ENCODE peak calls at places on chromosomes 1 and 21, in five cellular contexts. One of them, this sample, is unnamed.

GRCh38 chr1:12424150-12424549 is 193.9 kb downstream of the DHRS3 start:
- DNase-seq in PC-3: peak; percentile 61
- DNase-seq in Karpas-422: no peak
- DNase-seq in K562: no peak
- DNase-seq in HCT116: no peak
- DNase-seq in this sample: peak; percentile 77

GRCh38 chr1:49052102-49052501 is 275.4 kb upstream of the BEND5 start:
- DNase-seq in K562: no peak
- DNase-seq in Karpas-422: no peak
- DNase-seq in HCT116: no peak
- DNase-seq in PC-3: no peak
- DNase-seq in this sample: no peak

GRCh38 chr1:160453443-160453842 is 53.1 kb downstream of the VANGL2 start:
- DNase-seq in Karpas-422: no peak
- DNase-seq in PC-3: no peak
- DNase-seq in K562: no peak
- DNase-seq in HCT116: no peak
- DNase-seq in this sample: no peak

GRCh38 chr21:35266546-35266945 is 217.4 kb upstream of the RUNX1 start:
- DNase-seq in Karpas-422: no peak
- DNase-seq in PC-3: no peak
- DNase-seq in K562: no peak
- DNase-seq in HCT116: no peak
- DNase-seq in this sample: no peak

GRCh38 chr21:22711636-22712035 is 1713.4 kb downstream of the NCAM2 start:
- DNase-seq in HCT116: no peak
- DNase-seq in PC-3: peak; percentile 14
- DNase-seq in Karpas-422: no peak
- DNase-seq in K562: no peak
- DNase-seq in this sample: no peak

GRCh38 chr1:182348916-182349747 is 42.5 kb downstream of the GLUL start:
- DNase-seq in K562: no peak
- DNase-seq in Karpas-422: peak; percentile 42
- DNase-seq in PC-3: no peak
- DNase-seq in HCT116: no peak
- DNase-seq in this sample: peak; percentile 87

GRCh38 chr1:181185461-181185860 is 97.0 kb downstream of the IER5 start:
- DNase-seq in HCT116: no peak
- DNase-seq in PC-3: no peak
- DNase-seq in K562: no peak
- DNase-seq in Karpas-422: no peak
- DNase-seq in this sample: no peak

GRCh38 chr1:234877761-234878160 is 250.9 kb downstream of the TOMM20 start:
- DNase-seq in K562: no peak
- DNase-seq in Karpas-422: no peak
- DNase-seq in PC-3: no peak
- DNase-seq in HCT116: no peak
- DNase-seq in this sample: no peak

GRCh38 chr1:40411294-40411693 is 37.8 kb downstream of the SMAP2 start:
- DNase-seq in K562: no peak
- DNase-seq in HCT116: no peak
- DNase-seq in Karpas-422: no peak
- DNase-seq in PC-3: no peak
- DNase-seq in this sample: no peak

GRCh38 chr1:198155253-198155652 is 1.5 kb upstream of the NEK7 start:
- DNase-seq in K562: no peak
- DNase-seq in Karpas-422: no peak
- DNase-seq in HCT116: peak; percentile 28
- DNase-seq in PC-3: peak; percentile 84
- DNase-seq in this sample: peak; percentile 82

GRCh38 chr1:235588916-235589515 is 60.6 kb downstream of the GNG4 start:
- DNase-seq in HCT116: no peak
- DNase-seq in PC-3: peak; percentile 54
- DNase-seq in K562: no peak
- DNase-seq in Karpas-422: no peak
- DNase-seq in this sample: peak; percentile 21

GRCh38 chr1:78136672-78137071 is 90.9 kb downstream of the GIPC2 start:
- DNase-seq in K562: no peak
- DNase-seq in HCT116: no peak
- DNase-seq in PC-3: no peak
- DNase-seq in Karpas-422: no peak
- DNase-seq in this sample: no peak

GRCh38 chr1:153313288-153313687 is 536 bp upstream of the PGLYRP3 start:
- DNase-seq in PC-3: no peak
- DNase-seq in K562: no peak
- DNase-seq in Karpas-422: no peak
- DNase-seq in HCT116: no peak
- DNase-seq in this sample: no peak

GRCh38 chr1:152533327-152533938 is 19.2 kb downstream of the CRCT1 start:
- DNase-seq in HCT116: peak; percentile 56
- DNase-seq in K562: peak; percentile 55
- DNase-seq in Karpas-422: peak; percentile 77
- DNase-seq in PC-3: peak; percentile 87
- DNase-seq in this sample: peak; percentile 11

GRCh38 chr1:202811296-202812175 is 782 bp downstream of the PCAT6 start:
- DNase-seq in PC-3: no peak
- DNase-seq in HCT116: no peak
- DNase-seq in Karpas-422: no peak
- DNase-seq in K562: peak; percentile 50
- DNase-seq in this sample: peak; percentile 54

GRCh38 chr1:203202431-203203245 is 16.1 kb upstream of the CHI3L1 start:
- DNase-seq in K562: no peak
- DNase-seq in PC-3: no peak
- DNase-seq in HCT116: no peak
- DNase-seq in Karpas-422: no peak
- DNase-seq in this sample: peak; percentile 93

GRCh38 chr1:88973520-88974137 is 18.8 kb downstream of the KYAT3 start:
- DNase-seq in Karpas-422: peak; percentile 84
- DNase-seq in PC-3: peak; percentile 71
- DNase-seq in K562: peak; percentile 24
- DNase-seq in HCT116: peak; percentile 33
- DNase-seq in this sample: peak; percentile 72

GRCh38 chr1:166956057-166956850 is 19.1 kb downstream of the ILDR2 start:
- DNase-seq in K562: no peak
- DNase-seq in HCT116: no peak
- DNase-seq in PC-3: no peak
- DNase-seq in Karpas-422: no peak
- DNase-seq in this sample: no peak

GRCh38 chr1:115466433-115466832 is 128.4 kb upstream of the NGF start:
- DNase-seq in PC-3: no peak
- DNase-seq in Karpas-422: no peak
- DNase-seq in K562: no peak
- DNase-seq in HCT116: no peak
- DNase-seq in this sample: no peak

GRCh38 chr1:33653226-33653625 is 180.8 kb downstream of the ZSCAN20 start:
- DNase-seq in PC-3: no peak
- DNase-seq in K562: no peak
- DNase-seq in HCT116: no peak
- DNase-seq in Karpas-422: no peak
- DNase-seq in this sample: no peak

GRCh38 chr1:89271616-89272015 is 1.0 kb downstream of the GBP5 start:
- DNase-seq in HCT116: no peak
- DNase-seq in Karpas-422: no peak
- DNase-seq in PC-3: peak; percentile 52
- DNase-seq in K562: no peak
- DNase-seq in this sample: peak; percentile 89

GRCh38 chr1:197441990-197442389 is 173.9 kb downstream of the CRB1 start:
- DNase-seq in Karpas-422: no peak
- DNase-seq in HCT116: no peak
- DNase-seq in K562: no peak
- DNase-seq in PC-3: no peak
- DNase-seq in this sample: no peak

DNA sequence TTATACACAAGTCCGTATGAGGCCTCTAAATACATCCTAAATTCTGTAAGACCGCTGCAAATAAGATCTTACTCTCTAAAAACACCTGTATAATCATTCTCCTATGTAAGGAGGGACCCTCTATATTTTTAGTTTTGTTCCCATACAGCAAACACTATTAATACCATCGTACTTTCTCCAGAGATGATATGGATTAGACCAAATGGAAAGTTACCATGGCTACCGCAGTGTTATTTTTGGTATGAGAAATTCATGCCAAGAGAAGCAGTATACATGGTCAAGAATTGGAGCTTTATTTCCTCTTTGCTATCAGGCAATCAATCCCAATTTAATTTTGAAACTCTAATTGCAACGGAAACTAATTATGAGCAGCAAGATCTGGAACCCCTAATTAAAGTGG is 70.0 kb downstream of the BCAR3 start:
- DNase-seq in Karpas-422: no peak
- DNase-seq in HCT116: no peak
- DNase-seq in PC-3: no peak
- DNase-seq in K562: no peak
- DNase-seq in this sample: no peak
- H3K4me1 ChIP-seq in Karpas-422: no peaks in the 10 kb centered on the region
- H3K4me1 ChIP-seq in HCT116: peaks cover 60% of the 10 kb centered on the region
- H3K4me1 ChIP-seq in PC-3: peaks cover 56% of the 10 kb centered on the region
- H3K4me1 ChIP-seq in K562: peaks cover 6% of the 10 kb centered on the region
- H3K4me1 ChIP-seq in this sample: peaks cover 67% of the 10 kb centered on the region

GRCh38 chr1:204409111-204409510 is 2.5 kb downstream of the PPP1R15B start:
- DNase-seq in HCT116: no peak
- DNase-seq in PC-3: no peak
- DNase-seq in Karpas-422: peak; percentile 49
- DNase-seq in K562: no peak
- DNase-seq in this sample: peak; percentile 61

GRCh38 chr1:204408074-204408507 is 3.5 kb downstream of the PPP1R15B start:
- DNase-seq in PC-3: peak; percentile 79
- DNase-seq in K562: no peak
- DNase-seq in HCT116: no peak
- DNase-seq in Karpas-422: peak; percentile 48
- DNase-seq in this sample: peak; percentile 87

GRCh38 chr1:204407314-204407971 is 4.2 kb downstream of the PPP1R15B start:
- DNase-seq in HCT116: no peak
- DNase-seq in K562: no peak
- DNase-seq in Karpas-422: no peak
- DNase-seq in PC-3: no peak
- DNase-seq in this sample: no peak

GRCh38 chr1:204409878-204410763 is 1.5 kb downstream of the PPP1R15B start:
- DNase-seq in K562: no peak
- DNase-seq in HCT116: no peak
- DNase-seq in PC-3: no peak
- DNase-seq in Karpas-422: peak; percentile 46
- DNase-seq in this sample: no peak

DNA sequence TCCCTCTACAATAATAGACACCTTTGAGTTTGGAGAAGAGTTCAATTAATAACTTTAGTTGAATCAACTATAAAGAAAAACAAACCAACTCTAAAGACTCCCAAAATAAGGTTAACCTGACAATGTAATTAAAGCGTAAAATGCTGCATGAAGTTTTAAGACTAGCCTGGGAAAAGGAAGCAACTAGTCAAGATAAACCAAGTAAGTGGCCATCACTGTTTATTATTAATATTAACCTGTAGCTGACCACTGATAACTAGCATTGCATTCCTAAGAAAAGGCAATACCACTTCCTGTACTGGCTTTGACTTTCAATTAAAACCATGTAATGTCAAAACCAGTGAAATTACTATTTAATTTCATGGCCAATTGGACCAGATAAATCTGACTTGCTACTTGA is 3.0 kb downstream of the PPP1R15B start:
- DNase-seq in PC-3: no peak
- DNase-seq in HCT116: no peak
- DNase-seq in Karpas-422: no peak
- DNase-seq in K562: no peak
- DNase-seq in this sample: no peak
- H3K9ac ChIP-seq in PC-3: peak overlapping the region; percentile 95
- H3K9ac ChIP-seq in HCT116: peak overlapping the region; percentile 96
- H3K9ac ChIP-seq in Karpas-422: peak overlapping the region; percentile 99
- H3K9ac ChIP-seq in K562: no peak overlapping the region
- H3K9ac ChIP-seq in this sample: peak overlapping the region; percentile 100

DNA sequence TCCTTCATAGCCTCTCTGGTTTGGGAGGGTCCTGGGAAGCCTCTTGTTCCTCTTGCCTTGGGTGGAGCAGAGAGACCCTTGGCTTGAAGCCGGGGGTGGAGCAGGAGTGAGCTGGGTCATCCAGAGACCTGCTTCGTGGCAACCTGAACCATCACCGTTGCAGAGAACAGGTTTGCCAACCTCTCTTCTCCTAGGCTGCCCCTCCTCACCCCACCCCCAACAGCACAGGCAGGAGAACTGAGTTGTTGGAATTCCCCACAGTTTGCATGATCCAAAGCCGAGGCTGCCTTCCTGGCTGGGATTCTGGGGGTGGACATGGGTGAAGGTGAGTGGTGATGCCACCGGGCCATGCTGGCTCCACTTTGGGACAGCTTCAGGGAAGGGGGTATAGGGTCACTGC is 2.2 kb downstream of the WNT4 start:
- DNase-seq in HCT116: no peak
- DNase-seq in PC-3: peak; percentile 36
- DNase-seq in Karpas-422: no peak
- DNase-seq in K562: no peak
- DNase-seq in this sample: no peak
- H3K4me1 ChIP-seq in HCT116: peaks cover 18% of the 10 kb centered on the region
- H3K4me1 ChIP-seq in PC-3: peaks cover 14% of the 10 kb centered on the region
- H3K4me1 ChIP-seq in Karpas-422: no peaks in the 10 kb centered on the region
- H3K4me1 ChIP-seq in K562: no peaks in the 10 kb centered on the region
- H3K4me1 ChIP-seq in this sample: no peaks in the 10 kb centered on the region

GRCh38 chr1:998905-999796 is 746 bp downstream of the HES4 start:
- DNase-seq in K562: peak; percentile 70
- DNase-seq in Karpas-422: no peak
- DNase-seq in PC-3: peak; percentile 65
- DNase-seq in HCT116: no peak
- DNase-seq in this sample: peak; percentile 78
- H3K9ac ChIP-seq in K562: peak overlapping the region; percentile 99
- H3K9ac ChIP-seq in Karpas-422: no peak overlapping the region
- H3K9ac ChIP-seq in PC-3: peak overlapping the region; percentile 97
- H3K9ac ChIP-seq in HCT116: peak overlapping the region; percentile 100
- H3K9ac ChIP-seq in this sample: no peak overlapping the region